ENCODE peak calls at places on chromosomes 5 and 9, in four cellular contexts. J, P, H and Y are unnamed samples.

GRCh38 chr5:111748304-111748763 is 8.7 kb downstream of the NREP start:
- DNase-seq in H (no peak), P (peak), J (no peak), Y (no peak)

GRCh38 chr9:17063535-17064135 is 71.2 kb upstream of the CNTLN start:
- DNase-seq in H (peak), P (peak), J (no peak), Y (peak)

GRCh38 chr9:17589771-17590170 is 10.9 kb downstream of the SH3GL2 start:
- DNase-seq in H (no peak), P (no peak), J (no peak), Y (no peak)

GRCh38 chr5:173902743-173903142 is 14.6 kb downstream of the CPEB4 start:
- DNase-seq in H (no peak), J (no peak), P (no peak), Y (no peak)

GRCh38 chr9:34562136-34562745 is 27.3 kb downstream of the CNTFR start:
- DNase-seq in J (no peak), P (no peak), H (peak), Y (no peak)

GRCh38 chr5:132859889-132860437 is 6.3 kb downstream of the GDF9 start:
- DNase-seq in H (no peak), J (no peak), P (no peak), Y (no peak)

GRCh38 chr9:89555426-89556375 is 49.1 kb upstream of the GADD45G start:
- DNase-seq in P (no peak), J (no peak), H (no peak), Y (peak)

GRCh38 chr9:81058776-81059175 is 630.6 kb downstream of the TLE1 start:
- DNase-seq in J (no peak), P (no peak), H (no peak), Y (no peak)

GRCh38 chr9:98202252-98202651 is 9.8 kb upstream of the CORO2A start:
- DNase-seq in P (peak), H (no peak), J (no peak), Y (no peak)

GRCh38 chr5:107385701-107386100 is 285.0 kb downstream of the EFNA5 start:
- DNase-seq in J (no peak), P (no peak), H (no peak), Y (no peak)

GRCh38 chr5:158434749-158435148 is 575.8 kb upstream of the CLINT1 start:
- DNase-seq in H (no peak), P (no peak), J (no peak), Y (no peak)

GRCh38 chr9:86842573-86842972 is 104.7 kb downstream of the GAS1 start:
- DNase-seq in H (no peak), J (no peak), P (no peak), Y (no peak)

GRCh38 chr9:107087256-107087655 is 195.8 kb upstream of the RAD23B start:
- DNase-seq in P (peak), J (no peak), H (no peak), Y (no peak)

GRCh38 chr9:93116049-93116961 is 17.7 kb downstream of the NINJ1 start:
- DNase-seq in H (peak), P (peak), J (peak), Y (no peak)

GRCh38 chr5:163338-163620 is 28.0 kb upstream of the LRRC14B start:
- DNase-seq in J (no peak), P (no peak), H (no peak), Y (no peak)

GRCh38 chr5:178346607-178347334 is 114.2 kb upstream of the PHYKPL start:
- DNase-seq in H (no peak), P (no peak), J (no peak), Y (no peak)

GRCh38 chr5:179275941-179276837 is 69.1 kb downstream of the ADAMTS2 start:
- DNase-seq in P (peak), J (peak), H (no peak), Y (no peak)

GRCh38 chr9:81497096-81497495 is 192.3 kb downstream of the TLE1 start:
- DNase-seq in H (no peak), P (peak), J (no peak), Y (no peak)

GRCh38 chr5:139223481-139223880 is 25.3 kb upstream of the SIL1 start:
- DNase-seq in H (no peak), P (peak), J (no peak), Y (no peak)
- H3K4me3 ChIP-seq in H (no peak), P (no peak), J (no peak), Y (no peak)

DNA sequence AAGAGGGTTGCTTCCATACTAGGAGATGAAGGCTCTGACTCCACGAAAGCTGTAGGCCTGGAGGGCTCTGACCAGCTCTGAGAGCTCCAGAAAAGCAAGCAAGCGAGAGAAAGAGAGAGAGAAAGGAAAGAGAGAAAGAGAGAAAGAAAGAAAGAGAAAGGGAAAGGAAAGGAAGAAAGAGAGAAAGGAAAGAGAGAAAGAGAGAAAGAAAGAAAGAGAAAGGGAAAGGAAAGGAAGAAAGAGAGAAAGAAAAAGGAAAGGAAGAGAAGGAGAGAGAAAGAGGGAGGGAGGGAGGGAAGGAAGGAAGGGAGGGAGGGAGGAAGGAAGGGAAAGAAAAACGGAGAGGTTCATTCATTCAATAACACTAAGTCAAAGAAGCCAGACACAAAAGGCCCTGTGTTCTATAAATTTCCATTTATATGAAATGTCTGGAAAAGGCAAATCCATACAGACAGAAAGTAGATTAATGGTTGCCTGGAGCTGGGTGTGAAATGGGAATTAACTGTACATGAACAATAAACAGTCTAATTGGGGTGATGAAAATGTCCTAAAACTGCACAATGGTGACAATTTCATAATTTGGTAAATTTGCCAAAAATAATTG is 1.8 kb upstream of the STK10 start:
- DNase-seq in J (no peak), P (no peak), H (peak), Y (no peak)
- H3K4me3 ChIP-seq in J (no peak), P (no peak), H (peak), Y (no peak)

GRCh38 chr5:100779669-100780375 is 123.3 kb downstream of the ST8SIA4 start:
- DNase-seq in H (no peak), J (no peak), P (no peak), Y (no peak)
- H3K4me3 ChIP-seq in H (no peak), J (no peak), P (no peak), Y (no peak)

DNA sequence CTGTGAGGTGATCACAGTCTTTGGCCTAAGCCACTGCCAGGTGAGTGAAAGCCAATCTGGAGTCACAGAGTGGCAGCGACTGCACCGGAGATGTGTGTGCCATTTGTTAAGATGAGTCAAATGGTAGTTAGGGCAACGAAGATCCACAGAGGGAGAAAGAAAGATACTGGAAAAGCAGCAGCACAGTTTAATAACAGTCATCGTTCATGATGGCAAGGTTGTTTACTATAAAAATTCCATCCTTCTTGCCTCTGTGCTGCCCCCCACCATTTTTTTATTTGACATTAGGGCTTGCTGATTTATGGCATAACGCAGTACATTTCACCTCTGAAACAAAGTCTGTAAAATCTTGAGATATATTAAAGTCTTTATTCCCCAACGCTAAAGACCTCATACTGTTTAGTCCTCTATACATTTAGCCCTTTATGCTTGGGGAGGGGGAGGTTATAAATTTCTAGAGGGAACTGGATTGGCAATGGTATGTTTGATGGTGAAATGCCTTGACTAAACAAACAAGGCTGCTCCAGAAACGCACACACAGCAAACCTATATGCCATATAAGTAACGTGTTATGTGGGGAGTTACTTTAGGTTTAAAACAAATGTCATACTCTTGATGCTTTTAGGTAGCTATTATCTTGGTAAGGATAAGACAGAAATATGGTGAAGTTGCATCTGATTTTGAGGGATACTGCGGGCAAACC is 55.8 kb upstream of the ABL1 start:
- DNase-seq in H (no peak), J (peak), P (peak), Y (no peak)
- H3K4me3 ChIP-seq in H (no peak), J (no peak), P (no peak), Y (no peak)

GRCh38 chr5:6727231-6727630 is 14.0 kb downstream of the TENT4A start:
- DNase-seq in J (no peak), P (no peak), H (no peak), Y (no peak)
- H3K4me3 ChIP-seq in J (no peak), P (no peak), H (no peak), Y (no peak)

GRCh38 chr9:123562844-123563346 is 206.9 kb downstream of the CRB2 start:
- DNase-seq in H (no peak), J (peak), P (peak), Y (peak)
- H3K4me3 ChIP-seq in H (no peak), J (no peak), P (no peak), Y (no peak)

GRCh38 chr5:94362857-94363256 is 255.5 kb downstream of the KIAA0825 start:
- DNase-seq in H (no peak), P (no peak), J (no peak), Y (no peak)

GRCh38 chr5:94361832-94362754 is 256.3 kb downstream of the KIAA0825 start:
- DNase-seq in P (no peak), J (no peak), H (peak), Y (no peak)

GRCh38 chr5:94360382-94360781 is 258.0 kb downstream of the KIAA0825 start:
- DNase-seq in P (no peak), J (no peak), H (no peak), Y (no peak)

GRCh38 chr5:94361161-94361560 is 257.2 kb downstream of the KIAA0825 start:
- DNase-seq in P (peak), J (no peak), H (no peak), Y (no peak)

GRCh38 chr5:94359880-94360279 is 258.5 kb downstream of the KIAA0825 start:
- DNase-seq in J (no peak), H (no peak), P (no peak), Y (no peak)
- H3K4me3 ChIP-seq in J (no peak), H (peak), P (no peak), Y (no peak)

DNA sequence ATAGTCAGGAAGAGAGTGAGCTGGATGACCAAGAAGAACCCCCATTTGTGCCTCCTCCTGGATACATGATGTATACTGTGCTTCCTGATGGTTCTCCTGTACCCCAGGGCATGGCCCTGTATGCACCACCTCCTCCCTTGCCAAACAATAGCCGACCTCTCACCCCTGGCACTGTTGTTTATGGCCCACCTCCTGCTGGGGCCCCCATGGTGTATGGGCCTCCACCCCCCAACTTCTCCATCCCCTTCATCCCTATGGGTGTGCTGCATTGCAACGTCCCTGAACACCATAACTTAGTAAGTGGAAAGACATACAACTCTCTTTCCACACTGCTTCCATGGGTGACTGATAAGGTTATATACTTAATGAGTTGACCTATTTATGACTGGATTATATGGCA is 51.5 kb downstream of the RAB14 start:
- DNase-seq in H (no peak), J (no peak), P (no peak), Y (no peak)
- H3K4me3 ChIP-seq in H (no peak), J (no peak), P (no peak), Y (no peak)

GRCh38 chr5:150511641-150512367 is 3.9 kb downstream of the NDST1 start:
- DNase-seq in P (peak), J (no peak), H (peak), Y (no peak)
- H3K4me3 ChIP-seq in P (no peak), J (no peak), H (peak), Y (no peak)

DNA sequence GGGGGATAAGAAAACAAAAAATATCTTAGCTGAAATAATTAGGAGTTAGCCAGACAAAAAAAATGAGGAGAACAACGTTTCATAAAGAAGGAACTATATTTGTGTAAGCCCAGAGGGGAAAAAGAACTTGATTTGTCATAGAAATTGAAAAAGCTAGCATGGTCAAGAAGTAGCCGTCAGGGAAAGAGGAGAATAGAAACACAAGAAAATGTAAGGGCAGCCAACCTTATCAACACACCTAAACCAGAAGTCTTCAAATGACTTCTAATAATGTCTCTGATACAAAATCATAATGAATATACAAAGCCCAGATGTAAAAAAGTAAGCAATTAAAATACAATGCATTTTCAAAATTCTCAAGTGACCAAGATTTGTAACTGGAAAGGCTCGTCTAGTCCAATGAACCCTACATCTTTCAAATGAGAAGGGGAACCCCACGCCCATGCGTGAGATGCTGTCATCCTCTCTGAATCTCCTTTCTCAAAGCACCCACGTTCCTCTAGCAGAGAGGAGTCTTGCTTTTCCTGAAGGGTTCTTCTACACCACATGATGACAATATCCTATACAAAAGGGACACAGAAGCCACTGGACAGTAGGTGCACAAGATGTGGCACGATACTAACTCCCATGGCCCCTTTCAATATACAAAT is 103.7 kb downstream of the ARL15 start:
- DNase-seq in P (no peak), J (no peak), H (no peak), Y (no peak)
- H3K4me3 ChIP-seq in P (no peak), J (no peak), H (no peak), Y (no peak)